ENCODE peak calls at places on chromosomes 16 and 17, in nine cellular contexts. M is activated naive CD4-positive, alpha-beta T cell treated with anti-CD3 and anti-CD28 coated beads, Interleukin-2, amount 50 U/mL, for 72 hours; A is astrocyte of the cerebellum; R is HFF-Myc; L is heart right ventricle; W is A549; B is activated gamma-delta T cell treated with anti-CD3 and anti-CD28 coated beads, Interleukin-2, amount 50 U/mL, for 16 hours; G is Peyer's patch; V is psoas muscle. U is an unnamed sample.

GRCh38 chr17:80770881-80771611 is 220.6 kb upstream of the CHMP6 start:
- DNase-seq in M (peak; percentile 34), A (no peak), R (no peak), L (no peak), W (no peak), B (no peak), G (no peak), V (no peak), U (no peak)

GRCh38 chr17:60134396-60135159 is 15.2 kb upstream of the CA4 start:
- DNase-seq in M (no peak), A (no peak), R (no peak), L (no peak), W (no peak), B (no peak), G (peak; percentile 47), V (no peak), U (peak; percentile 0)

GRCh38 chr16:19179890-19180490 is 11.9 kb downstream of the SYT17 start:
- DNase-seq in M (no peak), A (no peak), R (no peak), L (peak; percentile 70), W (peak; percentile 70), B (no peak), G (peak; percentile 77), V (peak; percentile 82), U (peak; percentile 33)

GRCh38 chr16:22183335-22183734 is 21.0 kb downstream of the SDR42E2 start:
- DNase-seq in M (no peak), A (no peak), R (no peak), L (no peak), W (no peak), B (no peak), G (no peak), V (peak; percentile 11), U (no peak)

GRCh38 chr16:1900452-1900774 is 17.8 kb downstream of the HS3ST6 start:
- DNase-seq in M (no peak), A (no peak), R (no peak), L (no peak), W (no peak), B (no peak), G (no peak), V (peak; percentile 38), U (no peak)

GRCh38 chr16:29982560-29983419 is 9.1 kb downstream of the TAOK2 start:
- DNase-seq in M (no peak), A (no peak), R (no peak), L (no peak), W (no peak), B (no peak), G (peak; percentile 30), V (no peak), U (no peak)

GRCh38 chr17:48593840-48594411 is 347 bp upstream of the HOXB5 start:
- DNase-seq in M (peak; percentile 72), A (peak; percentile 88), R (peak; percentile 38), L (peak; percentile 76), W (peak; percentile 81), B (peak; percentile 74), G (peak; percentile 81), V (peak; percentile 85), U (peak; percentile 0)

GRCh38 chr16:4612977-4613635 is 1.6 kb downstream of the UBALD1 start:
- DNase-seq in M (no peak), A (no peak), R (no peak), L (no peak), W (no peak), B (no peak), G (no peak), V (no peak), U (no peak)

GRCh38 chr17:46768540-46768870 is 50.0 kb downstream of the WNT3 start:
- DNase-seq in M (no peak), A (no peak), R (no peak), L (no peak), W (no peak), B (no peak), G (no peak), V (no peak), U (no peak)

GRCh38 chr16:10113248-10113647 is 69.0 kb downstream of the GRIN2A start:
- DNase-seq in M (no peak), A (no peak), R (no peak), L (no peak), W (no peak), B (no peak), G (no peak), V (no peak), U (no peak)

GRCh38 chr17:32878211-32878610 is 1.3 kb upstream of the MYO1D start:
- DNase-seq in M (no peak), A (no peak), R (no peak), L (peak; percentile 15), W (no peak), B (no peak), G (peak; percentile 55), V (peak; percentile 74), U (no peak)

GRCh38 chr16:4409081-4409932 is 7.1 kb downstream of the CORO7 start:
- DNase-seq in M (no peak), A (no peak), R (no peak), L (no peak), W (peak; percentile 51), B (no peak), G (no peak), V (no peak), U (no peak)

GRCh38 chr17:80774643-80775281 is 216.9 kb upstream of the CHMP6 start:
- DNase-seq in M (peak; percentile 80), A (no peak), R (no peak), L (no peak), W (no peak), B (no peak), G (no peak), V (no peak), U (no peak)

GRCh38 chr17:68695659-68696058 is 94.5 kb upstream of the FAM20A start:
- DNase-seq in M (no peak), A (no peak), R (no peak), L (no peak), W (no peak), B (no peak), G (no peak), V (no peak), U (no peak)

GRCh38 chr17:50865060-50865867 is 890 bp downstream of the TOB1 start:
- DNase-seq in M (peak; percentile 70), A (peak; percentile 23), R (no peak), L (peak; percentile 72), W (peak; percentile 69), B (no peak), G (peak; percentile 77), V (peak; percentile 90), U (peak; percentile 62)

GRCh38 chr16:74064120-74064735 is 232.4 kb upstream of the PSMD7 start:
- DNase-seq in M (no peak), A (no peak), R (no peak), L (no peak), W (no peak), B (no peak), G (no peak), V (no peak), U (no peak)

GRCh38 chr17:49442051-49442450 is 27.4 kb upstream of the PHB1 start:
- DNase-seq in M (no peak), A (no peak), R (no peak), L (no peak), W (no peak), B (no peak), G (no peak), V (no peak), U (no peak)

GRCh38 chr16:30985401-30986128 is 558 bp downstream of the HSD3B7 start:
- DNase-seq in M (no peak), A (no peak), R (no peak), L (no peak), W (peak; percentile 65), B (no peak), G (peak; percentile 89), V (peak; percentile 77), U (no peak)

GRCh38 chr17:48490391-48491026 is 40.3 kb downstream of the HOXB1 start:
- DNase-seq in M (no peak), A (no peak), R (no peak), L (no peak), W (no peak), B (no peak), G (no peak), V (no peak), U (no peak)

U was measured in midbrain.